ENCODE peak calls at places on chromosomes 6 and 20, in five cellular contexts. K, N, E, M and J are unnamed samples.

GRCh38 chr6:7604003-7604402 is 14.0 kb downstream of the SNRNP48 start:
- DNase-seq in K (no peak), N (no peak), E (no peak), M (no peak), J (no peak)

GRCh38 chr20:62539208-62539607 is 63.4 kb upstream of the GATA5 start:
- DNase-seq in K (no peak), N (no peak), E (no peak), M (no peak), J (no peak)

GRCh38 chr6:47413752-47414516 is 63.7 kb upstream of the CD2AP start:
- DNase-seq in K (no peak), N (no peak), E (no peak), M (peak), J (no peak)

GRCh38 chr6:15061176-15061575 is 184.7 kb upstream of the JARID2 start:
- DNase-seq in K (no peak), N (no peak), E (no peak), M (no peak), J (no peak)

GRCh38 chr6:166424431-166424830 is 41.7 kb upstream of the MPC1 start:
- DNase-seq in K (no peak), N (no peak), E (no peak), M (no peak), J (no peak)

GRCh38 chr20:4932061-4932460 is 69.2 kb downstream of the SLC23A2 start:
- DNase-seq in K (no peak), N (no peak), E (no peak), M (no peak), J (no peak)

GRCh38 chr6:1336246-1336843 is 24.4 kb downstream of the FOXQ1 start:
- DNase-seq in K (no peak), N (no peak), E (no peak), M (peak), J (no peak)

GRCh38 chr6:81075974-81076373 is 676.5 kb downstream of the TENT5A start:
- DNase-seq in K (peak), N (no peak), E (no peak), M (no peak), J (no peak)

GRCh38 chr20:2745060-2745910 is 52.7 kb downstream of the EBF4 start:
- DNase-seq in K (no peak), N (no peak), E (peak), M (peak), J (no peak)

GRCh38 chr6:31010393-31011060 is at the start of gene MUC22:
- DNase-seq in K (no peak), N (peak), E (no peak), M (no peak), J (no peak)

GRCh38 chr20:35025116-35025515 is 67.5 kb downstream of the TRPC4AP start:
- DNase-seq in K (no peak), N (no peak), E (no peak), M (no peak), J (no peak)

GRCh38 chr6:128316258-128316952 is 204.0 kb downstream of the PTPRK start:
- DNase-seq in K (no peak), N (no peak), E (no peak), M (no peak), J (no peak)

GRCh38 chr20:17498181-17498580 is 33.0 kb downstream of the BFSP1 start:
- DNase-seq in K (no peak), N (no peak), E (peak), M (no peak), J (no peak)

GRCh38 chr6:47195251-47195650 is 114.5 kb downstream of the TNFRSF21 start:
- DNase-seq in K (no peak), N (no peak), E (no peak), M (no peak), J (no peak)

GRCh38 chr20:33724439-33725094 is 4.5 kb upstream of the PXMP4 start:
- DNase-seq in K (no peak), N (no peak), E (no peak), M (no peak), J (no peak)

GRCh38 chr6:81171991-81172740 is 580.3 kb downstream of the TENT5A start:
- DNase-seq in K (no peak), N (no peak), E (no peak), M (no peak), J (no peak)

GRCh38 chr20:63898882-63899558 is 4.1 kb downstream of the DNAJC5 start:
- DNase-seq in K (no peak), N (no peak), E (no peak), M (no peak), J (no peak)

GRCh38 chr6:136312975-136313374 is 23.3 kb upstream of the BCLAF1 start:
- DNase-seq in K (no peak), N (no peak), E (no peak), M (no peak), J (no peak)

GRCh38 chr20:16490696-16491095 is 82.6 kb downstream of the KIF16B start:
- DNase-seq in K (no peak), N (no peak), E (no peak), M (no peak), J (no peak)

GRCh38 chr6:119148825-119149525 is 70.5 kb upstream of the FAM184A start:
- DNase-seq in K (no peak), N (no peak), E (no peak), M (no peak), J (no peak)

GRCh38 chr6:139839506-139840156 is 465.2 kb upstream of the CITED2 start:
- DNase-seq in K (no peak), N (no peak), E (no peak), M (no peak), J (no peak)

GRCh38 chr6:73585566-73586415 is 65.0 kb upstream of the EEF1A1 start:
- DNase-seq in K (no peak), N (no peak), E (no peak), M (peak), J (no peak)

GRCh38 chr6:11970114-11970513 is 42.0 kb upstream of the HIVEP1 start:
- DNase-seq in K (no peak), N (no peak), E (no peak), M (no peak), J (no peak)

GRCh38 chr6:110813813-110814487 is 1.3 kb downstream of the CDK19 start:
- DNase-seq in K (no peak), N (no peak), E (no peak), M (peak), J (no peak)

GRCh38 chr20:35316086-35316485 is 23.9 kb upstream of the FAM83C start:
- DNase-seq in K (no peak), N (no peak), E (no peak), M (no peak), J (no peak)

GRCh38 chr6:43980004-43980795 is 147.1 kb downstream of the MRPL14 start:
- DNase-seq in K (no peak), N (peak), E (peak), M (no peak), J (peak)

GRCh38 chr6:108609276-108609769 is 48.6 kb downstream of the FOXO3 start:
- DNase-seq in K (no peak), N (no peak), E (no peak), M (no peak), J (no peak)

GRCh38 chr6:11899645-11900044 is 112.5 kb upstream of the HIVEP1 start:
- DNase-seq in K (no peak), N (no peak), E (no peak), M (no peak), J (no peak)

GRCh38 chr6:96898241-96898851 is 655 bp upstream of the NDUFAF4 start:
- DNase-seq in K (no peak), N (no peak), E (no peak), M (no peak), J (no peak)

GRCh38 chr20:19071442-19071717 is 141.1 kb upstream of the SLC24A3 start:
- DNase-seq in K (no peak), N (no peak), E (no peak), M (no peak), J (no peak)

GRCh38 chr20:4435671-4436070 is 286.0 kb upstream of the PRND start:
- DNase-seq in K (no peak), N (no peak), E (no peak), M (no peak), J (no peak)

GRCh38 chr20:41697861-41698559 is 79.8 kb upstream of the CHD6 start:
- DNase-seq in K (no peak), N (no peak), E (no peak), M (no peak), J (no peak)

GRCh38 chr6:110085285-110085684 is 94.2 kb downstream of the WASF1 start:
- DNase-seq in K (no peak), N (no peak), E (no peak), M (no peak), J (no peak)

DNA sequence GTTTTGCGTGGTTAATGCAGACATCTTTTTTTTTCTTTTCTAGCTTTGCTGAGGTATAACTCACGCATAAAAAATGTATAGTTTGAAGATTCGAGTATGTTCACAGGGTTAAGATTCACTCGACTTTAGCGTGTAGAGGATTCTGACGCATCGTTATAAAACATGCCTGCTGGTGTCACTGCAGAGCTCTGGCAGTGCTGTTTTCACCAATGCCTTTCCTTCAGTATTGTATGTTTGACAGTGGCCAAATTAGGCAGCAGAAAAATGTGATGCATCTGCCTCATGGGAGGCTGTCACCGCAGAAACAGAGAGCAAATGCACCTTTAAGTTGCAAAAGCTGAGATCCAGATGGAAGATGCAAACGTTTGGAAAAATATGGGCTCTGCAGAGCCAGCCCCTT is 18.0 kb upstream of the SIRPB2 start:
- DNase-seq in K (no peak), N (no peak), E (no peak), M (no peak), J (no peak)
- TF ChIP-seq CTCF in K (peak), N (peak), E (peak), M (no peak), J (peak)

GRCh38 chr6:20931772-20932171 is 397.5 kb downstream of the CDKAL1 start:
- DNase-seq in K (no peak), N (no peak), E (no peak), M (no peak), J (no peak)

GRCh38 chr6:20931093-20931492 is 396.8 kb downstream of the CDKAL1 start:
- DNase-seq in K (no peak), N (no peak), E (no peak), M (no peak), J (no peak)

GRCh38 chr6:20933057-20933792 is 399.0 kb downstream of the CDKAL1 start:
- DNase-seq in K (no peak), N (no peak), E (no peak), M (no peak), J (no peak)

GRCh38 chr6:20932284-20932683 is 398.0 kb downstream of the CDKAL1 start:
- DNase-seq in K (no peak), N (no peak), E (no peak), M (no peak), J (no peak)

GRCh38 chr6:20929283-20929682 is 395.0 kb downstream of the CDKAL1 start:
- DNase-seq in K (no peak), N (no peak), E (no peak), M (no peak), J (no peak)
- TF ChIP-seq CTCF in K (no peak), N (no peak), E (no peak), M (no peak), J (no peak)

GRCh38 chr6:123715243-123715863 is 78.6 kb upstream of the TRDN start:
- DNase-seq in K (peak), N (no peak), E (no peak), M (peak), J (no peak)
- TF ChIP-seq CTCF in K (peak), N (peak), E (peak), M (no peak), J (peak)

DNA sequence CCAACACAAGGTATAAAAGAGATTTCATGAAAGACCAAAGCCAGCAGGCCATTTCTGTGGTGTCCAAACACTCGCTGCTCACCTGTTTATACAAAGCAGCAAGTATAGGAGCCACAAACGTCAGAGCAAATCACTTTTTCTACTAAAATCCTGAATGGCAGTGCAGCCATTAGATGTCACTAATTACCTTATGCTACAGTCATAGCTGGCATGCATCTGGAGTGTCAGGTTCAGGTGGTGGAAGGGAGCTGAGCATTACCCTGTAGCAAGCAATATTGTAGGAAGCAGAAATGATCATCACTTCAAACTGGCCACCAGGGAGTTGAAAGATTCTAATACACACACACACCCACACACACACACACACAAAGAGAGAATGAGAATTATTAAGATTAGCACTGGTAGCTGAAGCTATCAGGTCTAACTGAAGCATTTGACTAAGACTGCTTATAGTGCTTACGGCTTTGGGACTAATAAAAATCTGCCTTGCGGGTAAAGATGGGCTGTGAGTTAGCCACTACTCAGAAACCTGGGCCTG is 75.8 kb downstream of the EFHC1 start:
- DNase-seq in K (no peak), N (no peak), E (no peak), M (no peak), J (no peak)
- TF ChIP-seq CTCF in K (no peak), N (no peak), E (no peak), M (no peak), J (no peak)

GRCh38 chr20:39880890-39881289 is 808.1 kb downstream of the MAFB start:
- DNase-seq in K (no peak), N (no peak), E (no peak), M (no peak), J (no peak)

GRCh38 chr20:39888310-39888709 is 800.7 kb downstream of the MAFB start:
- DNase-seq in K (no peak), N (no peak), E (no peak), M (no peak), J (no peak)

GRCh38 chr20:39885975-39886649 is 802.9 kb downstream of the MAFB start:
- DNase-seq in K (peak), N (peak), E (no peak), M (peak), J (no peak)

GRCh38 chr20:39890697-39891096 is 798.3 kb downstream of the MAFB start:
- DNase-seq in K (no peak), N (no peak), E (no peak), M (no peak), J (no peak)

GRCh38 chr20:39886650-39887190 is 802.3 kb downstream of the MAFB start:
- DNase-seq in K (no peak), N (no peak), E (no peak), M (no peak), J (no peak)
- TF ChIP-seq CTCF in K (no peak), N (no peak), E (no peak), M (no peak), J (no peak)